ENCODE peak calls at places on chromosomes 13 and 19, in five cellular contexts. One of them, this sample, is unnamed.

GRCh38 chr19:55617426-55617825 is 6.9 kb downstream of the ZNF784 start:
- DNase-seq in neuronal stem cell: no peak
- DNase-seq in H1: no peak
- DNase-seq in mesendoderm: no peak
- DNase-seq in H9: no peak
- DNase-seq in this sample: no peak

GRCh38 chr19:29622191-29623070 is 16.3 kb downstream of the POP4 start:
- DNase-seq in neuronal stem cell: no peak
- DNase-seq in H1: no peak
- DNase-seq in mesendoderm: peak; percentile 80
- DNase-seq in H9: peak; percentile 62
- DNase-seq in this sample: no peak

GRCh38 chr19:44879309-44880065 is 11.6 kb upstream of the TOMM40 start:
- DNase-seq in neuronal stem cell: no peak
- DNase-seq in H1: no peak
- DNase-seq in mesendoderm: no peak
- DNase-seq in H9: no peak
- DNase-seq in this sample: no peak

GRCh38 chr13:97000295-97000925 is 6.1 kb upstream of the OXGR1 start:
- DNase-seq in neuronal stem cell: no peak
- DNase-seq in H1: no peak
- DNase-seq in mesendoderm: no peak
- DNase-seq in H9: no peak
- DNase-seq in this sample: peak; percentile 19

GRCh38 chr19:33394006-33394722 is 20.7 kb downstream of the CEBPG start:
- DNase-seq in neuronal stem cell: no peak
- DNase-seq in H1: no peak
- DNase-seq in mesendoderm: no peak
- DNase-seq in H9: no peak
- DNase-seq in this sample: peak; percentile 69

GRCh38 chr13:19181021-19181620 is 503 bp downstream of the TUBA3C start:
- DNase-seq in neuronal stem cell: no peak
- DNase-seq in H1: no peak
- DNase-seq in mesendoderm: no peak
- DNase-seq in H9: no peak
- DNase-seq in this sample: no peak

GRCh38 chr19:42132851-42133528 is 744 bp upstream of the POU2F2 start:
- DNase-seq in neuronal stem cell: peak; percentile 72
- DNase-seq in H1: peak; percentile 70
- DNase-seq in mesendoderm: peak; percentile 77
- DNase-seq in H9: peak; percentile 90
- DNase-seq in this sample: no peak

GRCh38 chr13:37383856-37384255 is 214.7 kb downstream of the POSTN start:
- DNase-seq in neuronal stem cell: no peak
- DNase-seq in H1: no peak
- DNase-seq in mesendoderm: no peak
- DNase-seq in H9: no peak
- DNase-seq in this sample: no peak

GRCh38 chr19:11781295-11782057 is 14.7 kb downstream of the ZNF441 start:
- DNase-seq in neuronal stem cell: no peak
- DNase-seq in H1: no peak
- DNase-seq in mesendoderm: peak; percentile 14
- DNase-seq in H9: no peak
- DNase-seq in this sample: peak; percentile 7

GRCh38 chr13:114072421-114072820 is 60.0 kb downstream of the RASA3 start:
- DNase-seq in neuronal stem cell: no peak
- DNase-seq in H1: no peak
- DNase-seq in mesendoderm: no peak
- DNase-seq in H9: no peak
- DNase-seq in this sample: no peak

GRCh38 chr19:46634045-46634655 is 1.9 kb downstream of the GNG8 start:
- DNase-seq in neuronal stem cell: peak; percentile 89
- DNase-seq in H1: peak; percentile 87
- DNase-seq in mesendoderm: peak; percentile 95
- DNase-seq in H9: peak; percentile 97
- DNase-seq in this sample: peak; percentile 64

GRCh38 chr13:57128909-57129308 is 11.8 kb upstream of the PRR20A start:
- DNase-seq in neuronal stem cell: no peak
- DNase-seq in H1: peak; percentile 15
- DNase-seq in mesendoderm: peak; percentile 41
- DNase-seq in H9: peak; percentile 50
- DNase-seq in this sample: no peak

GRCh38 chr19:46716013-46716671 is 772 bp downstream of the PRKD2 start:
- DNase-seq in neuronal stem cell: no peak
- DNase-seq in H1: no peak
- DNase-seq in mesendoderm: peak; percentile 39
- DNase-seq in H9: peak; percentile 48
- DNase-seq in this sample: no peak

GRCh38 chr13:98778749-98779148 is 26.3 kb upstream of the SLC15A1 start:
- DNase-seq in neuronal stem cell: no peak
- DNase-seq in H1: no peak
- DNase-seq in mesendoderm: no peak
- DNase-seq in H9: no peak
- DNase-seq in this sample: no peak

GRCh38 chr13:98345103-98345899 is 168.2 kb upstream of the RNF113B start:
- DNase-seq in neuronal stem cell: no peak
- DNase-seq in H1: no peak
- DNase-seq in mesendoderm: no peak
- DNase-seq in H9: no peak
- DNase-seq in this sample: no peak

GRCh38 chr13:76016799-76017198 is 380.7 kb downstream of the LMO7 start:
- DNase-seq in neuronal stem cell: peak; percentile 8
- DNase-seq in H1: no peak
- DNase-seq in mesendoderm: peak; percentile 67
- DNase-seq in H9: peak; percentile 55
- DNase-seq in this sample: peak; percentile 23

GRCh38 chr19:47257411-47258169 is 1.3 kb downstream of the CCDC9 start:
- DNase-seq in neuronal stem cell: no peak
- DNase-seq in H1: no peak
- DNase-seq in mesendoderm: peak; percentile 88
- DNase-seq in H9: no peak
- DNase-seq in this sample: no peak

GRCh38 chr13:46389985-46390384 is 2.9 kb upstream of the RUBCNL start:
- DNase-seq in neuronal stem cell: no peak
- DNase-seq in H1: no peak
- DNase-seq in mesendoderm: no peak
- DNase-seq in H9: no peak
- DNase-seq in this sample: no peak

GRCh38 chr13:108005231-108005630 is 210.1 kb downstream of the LIG4 start:
- DNase-seq in neuronal stem cell: no peak
- DNase-seq in H1: no peak
- DNase-seq in mesendoderm: no peak
- DNase-seq in H9: no peak
- DNase-seq in this sample: no peak

GRCh38 chr13:110334841-110335490 is 27.9 kb downstream of the COL4A2 start:
- DNase-seq in neuronal stem cell: no peak
- DNase-seq in H1: no peak
- DNase-seq in mesendoderm: no peak
- DNase-seq in H9: no peak
- DNase-seq in this sample: no peak

GRCh38 chr19:13060964-13061927 is 41.4 kb downstream of the LYL1 start:
- DNase-seq in neuronal stem cell: peak; percentile 81
- DNase-seq in H1: no peak
- DNase-seq in mesendoderm: peak; percentile 77
- DNase-seq in H9: peak; percentile 82
- DNase-seq in this sample: peak; percentile 69

GRCh38 chr13:32443111-32443510 is 15.2 kb upstream of the N4BP2L1 start:
- DNase-seq in neuronal stem cell: no peak
- DNase-seq in H1: no peak
- DNase-seq in mesendoderm: peak; percentile 18
- DNase-seq in H9: no peak
- DNase-seq in this sample: peak; percentile 23

GRCh38 chr19:48553676-48554384 is 1.9 kb downstream of the SULT2B1 start:
- DNase-seq in neuronal stem cell: no peak
- DNase-seq in H1: no peak
- DNase-seq in mesendoderm: peak; percentile 88
- DNase-seq in H9: peak; percentile 54
- DNase-seq in this sample: peak; percentile 86

GRCh38 chr19:30029721-30030510 is 87.9 kb downstream of the URI1 start:
- DNase-seq in neuronal stem cell: no peak
- DNase-seq in H1: no peak
- DNase-seq in mesendoderm: no peak
- DNase-seq in H9: no peak
- DNase-seq in this sample: peak; percentile 56

GRCh38 chr19:30557927-30558557 is 185.9 kb downstream of the ZNF536 start:
- DNase-seq in neuronal stem cell: peak; percentile 5
- DNase-seq in H1: no peak
- DNase-seq in mesendoderm: peak; percentile 80
- DNase-seq in H9: no peak
- DNase-seq in this sample: no peak

GRCh38 chr19:7869453-7869909 is 4.7 kb downstream of the PRR36 start:
- DNase-seq in neuronal stem cell: no peak
- DNase-seq in H1: no peak
- DNase-seq in mesendoderm: peak; percentile 70
- DNase-seq in H9: peak; percentile 81
- DNase-seq in this sample: peak; percentile 28
- H4K8ac ChIP-seq in neuronal stem cell: no peak overlapping the region
- H4K8ac ChIP-seq in H1: peak overlapping the region; percentile 79
- H4K8ac ChIP-seq in mesendoderm: no peak overlapping the region
- H4K8ac ChIP-seq in H9: no peak overlapping the region
- H4K8ac ChIP-seq in this sample: no peak overlapping the region

GRCh38 chr13:39655569-39656324 is at the start of gene COG6:
- DNase-seq in neuronal stem cell: peak; percentile 87
- DNase-seq in H1: peak; percentile 83
- DNase-seq in mesendoderm: peak; percentile 94
- DNase-seq in H9: peak; percentile 95
- DNase-seq in this sample: peak; percentile 80

GRCh38 chr13:39656325-39656677 is 839 bp downstream of the COG6 start:
- DNase-seq in neuronal stem cell: no peak
- DNase-seq in H1: no peak
- DNase-seq in mesendoderm: peak; percentile 14
- DNase-seq in H9: no peak
- DNase-seq in this sample: peak; percentile 5

DNA sequence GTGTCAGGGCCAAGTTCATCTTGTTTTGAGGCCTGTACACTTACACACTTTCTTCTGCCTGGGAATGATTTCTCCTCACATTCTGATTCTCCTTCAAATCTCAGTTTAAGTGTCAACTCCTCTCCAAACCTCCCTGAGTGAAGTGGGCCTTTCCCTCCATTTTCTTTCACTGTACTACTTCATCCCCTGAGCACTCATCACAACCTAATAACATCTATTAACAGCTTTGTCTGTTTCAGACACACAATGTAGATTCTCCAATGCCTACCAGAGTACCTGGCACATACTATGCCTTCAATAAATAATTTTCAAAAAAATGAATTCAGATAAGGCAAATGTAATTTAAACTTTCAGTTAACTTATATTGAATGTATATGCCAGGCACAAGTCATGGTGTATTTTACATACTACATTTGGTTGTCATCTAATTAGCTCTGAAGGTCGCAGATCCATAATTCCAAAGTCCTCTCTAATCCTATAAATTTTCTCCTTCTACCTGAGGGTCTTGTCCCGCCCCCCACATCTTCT is 357 bp upstream of the COG6 start:
- DNase-seq in neuronal stem cell: peak; percentile 3
- DNase-seq in H1: no peak
- DNase-seq in mesendoderm: no peak
- DNase-seq in H9: no peak
- DNase-seq in this sample: no peak
- H4K8ac ChIP-seq in neuronal stem cell: no peak overlapping the region
- H4K8ac ChIP-seq in H1: no peak overlapping the region
- H4K8ac ChIP-seq in mesendoderm: no peak overlapping the region
- H4K8ac ChIP-seq in H9: no peak overlapping the region
- H4K8ac ChIP-seq in this sample: peak overlapping the region; percentile 96

GRCh38 chr19:38233740-38234251 is 9.8 kb upstream of the DPF1 start:
- DNase-seq in neuronal stem cell: peak; percentile 83
- DNase-seq in H1: no peak
- DNase-seq in mesendoderm: peak; percentile 78
- DNase-seq in H9: peak; percentile 85
- DNase-seq in this sample: peak; percentile 59
- H4K8ac ChIP-seq in neuronal stem cell: no peak overlapping the region
- H4K8ac ChIP-seq in H1: peak overlapping the region; percentile 90
- H4K8ac ChIP-seq in mesendoderm: no peak overlapping the region
- H4K8ac ChIP-seq in H9: no peak overlapping the region
- H4K8ac ChIP-seq in this sample: peak overlapping the region; percentile 10

DNA sequence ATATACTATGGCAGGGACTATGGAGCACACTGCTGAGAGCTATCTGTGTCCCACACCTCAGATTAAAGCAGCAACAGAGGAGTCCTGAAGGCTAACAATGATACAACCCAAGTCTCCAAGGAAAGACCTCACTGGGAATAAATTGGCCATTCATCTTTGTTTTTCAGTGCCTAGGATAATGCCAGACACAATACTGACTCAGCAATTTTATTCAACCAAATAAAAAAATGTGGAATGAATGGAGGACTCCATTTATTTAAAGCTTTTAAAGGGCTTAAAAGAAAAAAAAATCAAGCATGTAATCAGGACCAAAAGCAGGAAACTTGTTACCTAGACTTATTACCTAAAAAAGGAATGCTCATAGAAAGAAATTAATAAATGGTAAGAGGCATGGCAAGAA is 960.5 kb downstream of the PCDH17 start:
- DNase-seq in neuronal stem cell: no peak
- DNase-seq in H1: no peak
- DNase-seq in mesendoderm: no peak
- DNase-seq in H9: no peak
- DNase-seq in this sample: no peak
- H4K8ac ChIP-seq in neuronal stem cell: no peak overlapping the region
- H4K8ac ChIP-seq in H1: no peak overlapping the region
- H4K8ac ChIP-seq in mesendoderm: no peak overlapping the region
- H4K8ac ChIP-seq in H9: no peak overlapping the region
- H4K8ac ChIP-seq in this sample: no peak overlapping the region

GRCh38 chr19:40744554-40745401 is 5.5 kb downstream of the ACTMAP start:
- DNase-seq in neuronal stem cell: no peak
- DNase-seq in H1: no peak
- DNase-seq in mesendoderm: peak; percentile 80
- DNase-seq in H9: peak; percentile 78
- DNase-seq in this sample: no peak
- H4K8ac ChIP-seq in neuronal stem cell: no peak overlapping the region
- H4K8ac ChIP-seq in H1: peak overlapping the region; percentile 23
- H4K8ac ChIP-seq in mesendoderm: no peak overlapping the region
- H4K8ac ChIP-seq in H9: no peak overlapping the region
- H4K8ac ChIP-seq in this sample: peak overlapping the region; percentile 97

GRCh38 chr19:39142655-39143054 is 17.1 kb downstream of the PAK4 start:
- DNase-seq in neuronal stem cell: no peak
- DNase-seq in H1: no peak
- DNase-seq in mesendoderm: no peak
- DNase-seq in H9: no peak
- DNase-seq in this sample: no peak
- H4K8ac ChIP-seq in neuronal stem cell: no peak overlapping the region
- H4K8ac ChIP-seq in H1: no peak overlapping the region
- H4K8ac ChIP-seq in mesendoderm: no peak overlapping the region
- H4K8ac ChIP-seq in H9: no peak overlapping the region
- H4K8ac ChIP-seq in this sample: no peak overlapping the region